ENCODE peak calls at places on chromosomes 13 and 19, in four cellular contexts. One of them, this sample, is unnamed.

GRCh38 chr19:3670258-3670795 is 29.9 kb downstream of the PIP5K1C start:
- DNase-seq in heart left ventricle: peak; percentile 87
- DNase-seq in esophagus squamous epithelium: no peak
- DNase-seq in vagina: no peak
- DNase-seq in this sample: peak; percentile 71

GRCh38 chr13:73036566-73036965 is 22.2 kb upstream of the KLF5 start:
- DNase-seq in vagina: no peak
- DNase-seq in heart left ventricle: no peak
- DNase-seq in esophagus squamous epithelium: no peak
- DNase-seq in this sample: no peak

GRCh38 chr13:113918580-113918979 is 54.7 kb upstream of the GAS6 start:
- DNase-seq in esophagus squamous epithelium: no peak
- DNase-seq in heart left ventricle: no peak
- DNase-seq in vagina: peak; percentile 84
- DNase-seq in this sample: no peak

GRCh38 chr13:23455401-23456185 is 22.1 kb upstream of the SACS start:
- DNase-seq in heart left ventricle: no peak
- DNase-seq in esophagus squamous epithelium: no peak
- DNase-seq in vagina: no peak
- DNase-seq in this sample: no peak

GRCh38 chr13:66805657-66806056 is 424.5 kb downstream of the PCDH9 start:
- DNase-seq in esophagus squamous epithelium: no peak
- DNase-seq in vagina: no peak
- DNase-seq in heart left ventricle: peak; percentile 28
- DNase-seq in this sample: no peak

GRCh38 chr19:16587031-16588023 is 15.1 kb upstream of the SLC35E1 start:
- DNase-seq in vagina: no peak
- DNase-seq in esophagus squamous epithelium: no peak
- DNase-seq in heart left ventricle: no peak
- DNase-seq in this sample: peak; percentile 92

GRCh38 chr19:51530616-51531015 is 854 bp downstream of the SIGLEC6 start:
- DNase-seq in esophagus squamous epithelium: no peak
- DNase-seq in heart left ventricle: no peak
- DNase-seq in vagina: no peak
- DNase-seq in this sample: no peak

GRCh38 chr13:21971662-21972635 is 301.1 kb downstream of the FGF9 start:
- DNase-seq in esophagus squamous epithelium: no peak
- DNase-seq in heart left ventricle: no peak
- DNase-seq in vagina: no peak
- DNase-seq in this sample: no peak

GRCh38 chr13:109273326-109273751 is 513.0 kb downstream of the IRS2 start:
- DNase-seq in esophagus squamous epithelium: no peak
- DNase-seq in vagina: no peak
- DNase-seq in heart left ventricle: no peak
- DNase-seq in this sample: no peak

GRCh38 chr13:40599722-40600121 is 66.7 kb downstream of the FOXO1 start:
- DNase-seq in heart left ventricle: no peak
- DNase-seq in vagina: no peak
- DNase-seq in esophagus squamous epithelium: no peak
- DNase-seq in this sample: no peak

GRCh38 chr13:99617474-99618255 is 116.4 kb downstream of the TM9SF2 start:
- DNase-seq in vagina: no peak
- DNase-seq in heart left ventricle: no peak
- DNase-seq in esophagus squamous epithelium: no peak
- DNase-seq in this sample: no peak

GRCh38 chr19:10887616-10888367 is 16.4 kb downstream of the CARM1 start:
- DNase-seq in heart left ventricle: no peak
- DNase-seq in vagina: no peak
- DNase-seq in esophagus squamous epithelium: no peak
- DNase-seq in this sample: no peak

GRCh38 chr19:15475611-15476010 is 3.7 kb downstream of the PGLYRP2 start:
- DNase-seq in heart left ventricle: no peak
- DNase-seq in vagina: no peak
- DNase-seq in esophagus squamous epithelium: no peak
- DNase-seq in this sample: no peak

GRCh38 chr19:11848594-11849263 is at the start of gene ZNF439:
- DNase-seq in heart left ventricle: peak; percentile 92
- DNase-seq in esophagus squamous epithelium: peak; percentile 38
- DNase-seq in vagina: no peak
- DNase-seq in this sample: peak; percentile 97

GRCh38 chr19:39037194-39037593 is 4.8 kb upstream of the FBXO27 start:
- DNase-seq in vagina: no peak
- DNase-seq in esophagus squamous epithelium: no peak
- DNase-seq in heart left ventricle: no peak
- DNase-seq in this sample: no peak

GRCh38 chr13:43316997-43317396 is 293.6 kb downstream of the DNAJC15 start:
- DNase-seq in esophagus squamous epithelium: no peak
- DNase-seq in heart left ventricle: peak; percentile 22
- DNase-seq in vagina: no peak
- DNase-seq in this sample: no peak

GRCh38 chr13:65787087-65787486 is 1443.0 kb downstream of the PCDH9 start:
- DNase-seq in esophagus squamous epithelium: no peak
- DNase-seq in vagina: no peak
- DNase-seq in heart left ventricle: no peak
- DNase-seq in this sample: no peak

GRCh38 chr13:99281811-99282263 is 23.7 kb upstream of the GPR18 start:
- DNase-seq in heart left ventricle: peak; percentile 57
- DNase-seq in vagina: no peak
- DNase-seq in esophagus squamous epithelium: no peak
- DNase-seq in this sample: peak; percentile 77

GRCh38 chr13:73702419-73703071 is 431.7 kb downstream of the KLF12 start:
- DNase-seq in esophagus squamous epithelium: no peak
- DNase-seq in heart left ventricle: no peak
- DNase-seq in vagina: no peak
- DNase-seq in this sample: no peak

GRCh38 chr19:50214699-50215543 is 11.5 kb downstream of the MYH14 start:
- DNase-seq in esophagus squamous epithelium: no peak
- DNase-seq in vagina: no peak
- DNase-seq in heart left ventricle: no peak
- DNase-seq in this sample: peak; percentile 79

GRCh38 chr19:16447015-16447384 is 24.8 kb downstream of the EPS15L1 start:
- DNase-seq in vagina: no peak
- DNase-seq in esophagus squamous epithelium: peak; percentile 36
- DNase-seq in heart left ventricle: peak; percentile 78
- DNase-seq in this sample: peak; percentile 85

GRCh38 chr13:20182231-20182846 is 10.4 kb downstream of the GJB2 start:
- DNase-seq in heart left ventricle: peak; percentile 45
- DNase-seq in esophagus squamous epithelium: no peak
- DNase-seq in vagina: no peak
- DNase-seq in this sample: peak; percentile 80

GRCh38 chr19:47492571-47493377 is 8.8 kb upstream of the KPTN start:
- DNase-seq in heart left ventricle: no peak
- DNase-seq in esophagus squamous epithelium: no peak
- DNase-seq in vagina: no peak
- DNase-seq in this sample: no peak

GRCh38 chr13:40220299-40220935 is 446.0 kb downstream of the FOXO1 start:
- DNase-seq in esophagus squamous epithelium: no peak
- DNase-seq in heart left ventricle: no peak
- DNase-seq in vagina: no peak
- DNase-seq in this sample: no peak

GRCh38 chr19:13764821-13765394 is 586 bp downstream of the MRI1 start:
- DNase-seq in esophagus squamous epithelium: no peak
- DNase-seq in vagina: no peak
- DNase-seq in heart left ventricle: no peak
- DNase-seq in this sample: no peak

GRCh38 chr13:43805681-43806128 is 18.9 kb upstream of the ENOX1 start:
- DNase-seq in heart left ventricle: no peak
- DNase-seq in esophagus squamous epithelium: no peak
- DNase-seq in vagina: no peak
- DNase-seq in this sample: no peak

GRCh38 chr19:2827022-2827421 is 7.4 kb downstream of the ZNF554 start:
- DNase-seq in esophagus squamous epithelium: no peak
- DNase-seq in heart left ventricle: no peak
- DNase-seq in vagina: no peak
- DNase-seq in this sample: no peak

GRCh38 chr19:45340232-45340898 is at the start of gene KLC3:
- DNase-seq in heart left ventricle: no peak
- DNase-seq in esophagus squamous epithelium: no peak
- DNase-seq in vagina: no peak
- DNase-seq in this sample: peak; percentile 54

GRCh38 chr13:111664060-111664459 is 343.6 kb downstream of the TEX29 start:
- DNase-seq in esophagus squamous epithelium: no peak
- DNase-seq in heart left ventricle: no peak
- DNase-seq in vagina: peak; percentile 55
- DNase-seq in this sample: no peak

GRCh38 chr13:80133631-80134083 is 207.3 kb downstream of the SPRY2 start:
- DNase-seq in esophagus squamous epithelium: no peak
- DNase-seq in heart left ventricle: no peak
- DNase-seq in vagina: no peak
- DNase-seq in this sample: no peak

GRCh38 chr19:1871140-1871597 is 7.8 kb upstream of the KLF16 start:
- DNase-seq in heart left ventricle: no peak
- DNase-seq in esophagus squamous epithelium: no peak
- DNase-seq in vagina: no peak
- DNase-seq in this sample: no peak

GRCh38 chr19:40465025-40465780 is at the start of gene BLVRB:
- DNase-seq in esophagus squamous epithelium: no peak
- DNase-seq in heart left ventricle: no peak
- DNase-seq in vagina: no peak
- DNase-seq in this sample: no peak

GRCh38 chr13:42876810-42877550 is 95.6 kb downstream of the FAM216B start:
- DNase-seq in heart left ventricle: no peak
- DNase-seq in esophagus squamous epithelium: no peak
- DNase-seq in vagina: no peak
- DNase-seq in this sample: no peak

GRCh38 chr19:16591803-16592556 is 19.8 kb upstream of the SLC35E1 start:
- DNase-seq in heart left ventricle: no peak
- DNase-seq in vagina: no peak
- DNase-seq in esophagus squamous epithelium: no peak
- DNase-seq in this sample: no peak

DNA sequence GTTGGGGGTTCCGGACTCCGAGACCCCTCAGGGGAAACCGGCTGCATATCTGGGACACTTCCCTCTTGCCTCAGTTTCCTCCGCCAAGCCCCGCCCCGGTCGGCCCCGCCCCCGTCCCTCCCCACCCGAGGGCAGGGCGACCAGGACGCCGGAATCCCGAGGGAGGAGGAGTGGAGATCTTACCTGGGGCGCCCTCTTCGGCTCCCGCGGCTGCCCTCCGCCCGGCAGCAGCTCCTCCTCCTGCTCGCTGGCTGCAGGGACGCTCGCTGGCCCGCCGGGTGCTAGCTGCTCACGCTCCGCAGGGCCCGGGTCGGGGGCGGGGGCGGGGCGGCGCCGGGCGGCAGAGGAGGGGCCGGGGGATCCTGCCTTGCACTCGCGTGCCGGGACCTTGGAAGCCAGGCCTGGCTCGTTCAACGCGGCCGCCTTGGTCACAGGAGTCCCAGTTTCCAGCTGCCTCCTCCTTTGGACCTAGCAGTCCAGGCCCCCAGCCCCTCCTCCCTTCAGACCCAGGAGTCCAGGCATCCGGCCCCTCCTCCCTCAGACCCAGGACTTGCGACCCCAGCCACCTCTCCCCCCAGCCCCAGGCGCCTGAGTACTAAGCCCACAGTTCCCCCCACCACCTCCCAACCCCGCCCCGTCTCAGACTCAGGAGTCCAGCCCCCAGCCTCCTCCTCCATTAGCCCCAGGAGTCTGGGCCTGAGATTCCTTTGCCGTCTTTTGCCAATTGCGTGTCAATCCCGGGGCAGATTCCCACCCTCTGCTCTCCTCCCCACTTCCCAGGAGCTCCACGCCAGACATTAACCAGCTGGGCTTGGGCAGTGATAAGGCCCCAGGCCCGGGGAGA is at the start of gene NTF4:
- DNase-seq in esophagus squamous epithelium: no peak
- DNase-seq in vagina: no peak
- DNase-seq in heart left ventricle: no peak
- DNase-seq in this sample: no peak
- TF ChIP-seq CTCF in esophagus squamous epithelium: no peak
- TF ChIP-seq CTCF in vagina: no peak
- TF ChIP-seq CTCF in heart left ventricle: no peak
- TF ChIP-seq CTCF in this sample: no peak

GRCh38 chr19:17947815-17948473 is 15.1 kb downstream of the CCDC124 start:
- DNase-seq in vagina: no peak
- DNase-seq in esophagus squamous epithelium: peak; percentile 34
- DNase-seq in heart left ventricle: peak; percentile 93
- DNase-seq in this sample: peak; percentile 85
- H3K4me3 ChIP-seq in vagina: peak overlapping the region; percentile 56
- H3K4me3 ChIP-seq in esophagus squamous epithelium: peak overlapping the region; percentile 62
- H3K4me3 ChIP-seq in heart left ventricle: peak overlapping the region; percentile 94
- H3K4me3 ChIP-seq in this sample: peak overlapping the region; percentile 91

GRCh38 chr13:34521166-34521565 is 420.9 kb upstream of the NBEA start:
- DNase-seq in heart left ventricle: no peak
- DNase-seq in vagina: no peak
- DNase-seq in esophagus squamous epithelium: no peak
- DNase-seq in this sample: no peak
- TF ChIP-seq POLR2A in heart left ventricle: no peak
- TF ChIP-seq POLR2A in vagina: no peak
- TF ChIP-seq POLR2A in esophagus squamous epithelium: no peak
- TF ChIP-seq POLR2A in this sample: no peak

GRCh38 chr13:94660695-94661324 is 51.5 kb downstream of the SOX21 start:
- DNase-seq in heart left ventricle: no peak
- DNase-seq in vagina: no peak
- DNase-seq in esophagus squamous epithelium: no peak
- DNase-seq in this sample: no peak

GRCh38 chr13:94658926-94659649 is 53.3 kb downstream of the SOX21 start:
- DNase-seq in vagina: no peak
- DNase-seq in heart left ventricle: no peak
- DNase-seq in esophagus squamous epithelium: no peak
- DNase-seq in this sample: no peak

GRCh38 chr13:94661396-94661795 is 50.9 kb downstream of the SOX21 start:
- DNase-seq in vagina: no peak
- DNase-seq in esophagus squamous epithelium: no peak
- DNase-seq in heart left ventricle: no peak
- DNase-seq in this sample: no peak

GRCh38 chr13:94657167-94657566 is 55.2 kb downstream of the SOX21 start:
- DNase-seq in vagina: no peak
- DNase-seq in esophagus squamous epithelium: no peak
- DNase-seq in heart left ventricle: no peak
- DNase-seq in this sample: no peak

GRCh38 chr13:94656766-94657165 is 55.1 kb downstream of the GPR180 start:
- DNase-seq in esophagus squamous epithelium: no peak
- DNase-seq in heart left ventricle: no peak
- DNase-seq in vagina: no peak
- DNase-seq in this sample: no peak
- TF ChIP-seq CTCF in esophagus squamous epithelium: no peak
- TF ChIP-seq CTCF in heart left ventricle: no peak
- TF ChIP-seq CTCF in vagina: no peak
- TF ChIP-seq CTCF in this sample: no peak